ENCODE peak calls at places on chromosomes 11 and 22, in eight cellular contexts. O is body of pancreas, K is mucosa of descending colon, J is MM.1S, R is pancreas, H is transverse colon, A is progenitor cell of endocrine pancreas, S is glutamatergic neuron. N is an unnamed sample.

GRCh38 chr11:103051986-103052385 is 40.0 kb downstream of the DCUN1D5 start:
- DNase-seq in H (no peak), R (no peak), K (no peak), J (no peak), S (no peak), O (no peak), A (no peak), N (no peak)

GRCh38 chr11:126925321-126926093 is 75.1 kb downstream of the KIRREL3 start:
- DNase-seq in O (no peak), S (no peak), J (no peak), R (no peak), A (no peak), H (no peak), K (no peak), N (no peak)

GRCh38 chr11:105862736-105863367 is 159.2 kb downstream of the MSANTD4 start:
- DNase-seq in A (no peak), R (no peak), H (no peak), K (no peak), O (no peak), J (peak), S (no peak), N (no peak)

GRCh38 chr11:125164422-125165110 is at the start of gene PKNOX2:
- DNase-seq in S (peak), O (peak), J (peak), R (peak), K (peak), A (peak), H (peak), N (peak)

GRCh38 chr11:86941077-86941870 is 13.9 kb downstream of the FZD4 start:
- DNase-seq in O (no peak), S (no peak), H (no peak), J (no peak), K (no peak), R (no peak), A (no peak), N (no peak)

GRCh38 chr11:2791521-2792375 is 92.0 kb upstream of the KCNQ1OT1 start:
- DNase-seq in O (peak), H (peak), K (peak), J (no peak), A (no peak), R (peak), S (peak), N (no peak)

GRCh38 chr11:113550179-113550578 is 75.0 kb upstream of the DRD2 start:
- DNase-seq in O (no peak), K (no peak), S (no peak), A (no peak), J (no peak), H (no peak), R (no peak), N (no peak)

GRCh38 chr22:43151251-43152000 is at the start of gene TSPO:
- DNase-seq in H (peak), A (no peak), J (peak), K (peak), S (peak), O (peak), R (peak), N (peak)

GRCh38 chr11:102914238-102915043 is 39.7 kb upstream of the MMP12 start:
- DNase-seq in K (no peak), R (no peak), S (no peak), H (peak), O (peak), A (no peak), J (peak), N (peak)

GRCh38 chr11:32562839-32563599 is 20.6 kb upstream of the EIF3M start:
- DNase-seq in R (no peak), J (no peak), O (no peak), A (no peak), S (no peak), K (no peak), H (no peak), N (no peak)

GRCh38 chr11:93116641-93117577 is 80.9 kb downstream of the SLC36A4 start:
- DNase-seq in R (no peak), J (no peak), A (no peak), K (peak), O (no peak), S (no peak), H (peak), N (peak)

GRCh38 chr11:129326921-129327320 is 48.7 kb upstream of the BARX2 start:
- DNase-seq in R (no peak), O (no peak), H (no peak), S (no peak), A (no peak), J (no peak), K (no peak), N (no peak)

GRCh38 chr11:126348806-126349582 is 6.5 kb upstream of the ST3GAL4 start:
- DNase-seq in A (no peak), O (no peak), R (no peak), J (no peak), K (no peak), S (no peak), H (no peak), N (no peak)

GRCh38 chr11:71094296-71095077 is 157.9 kb downstream of the SHANK2 start:
- DNase-seq in R (no peak), J (no peak), S (no peak), O (no peak), H (no peak), A (no peak), K (no peak), N (no peak)

GRCh38 chr11:6403539-6403938 is 13.3 kb downstream of the SMPD1 start:
- DNase-seq in S (no peak), J (no peak), A (no peak), R (no peak), O (no peak), H (no peak), K (no peak), N (no peak)

GRCh38 chr22:45584121-45584570 is 81.5 kb downstream of the FBLN1 start:
- DNase-seq in R (no peak), H (no peak), S (no peak), A (no peak), K (no peak), O (no peak), J (no peak), N (no peak)

GRCh38 chr22:48895341-48895740 is 932.3 kb downstream of the BRD1 start:
- DNase-seq in H (no peak), R (no peak), K (no peak), J (no peak), O (no peak), S (no peak), A (no peak), N (peak)

GRCh38 chr11:134418119-134418840 is 6.2 kb upstream of the B3GAT1 start:
- DNase-seq in J (no peak), O (no peak), S (no peak), A (peak), H (no peak), R (no peak), K (no peak), N (no peak)

GRCh38 chr11:108887436-108888238 is 222.8 kb downstream of the DDX10 start:
- DNase-seq in J (no peak), S (no peak), H (no peak), K (no peak), R (no peak), A (no peak), O (no peak), N (no peak)

GRCh38 chr22:25630446-25630845 is 66.0 kb downstream of the GRK3 start:
- DNase-seq in O (no peak), A (no peak), R (no peak), H (no peak), K (no peak), J (no peak), S (no peak), N (no peak)

GRCh38 chr22:21800552-21801303 is 65.1 kb upstream of the YPEL1 start:
- DNase-seq in O (no peak), S (no peak), J (no peak), H (no peak), K (no peak), A (no peak), R (no peak), N (no peak)

GRCh38 chr11:130769782-130770565 is 146.3 kb downstream of the SNX19 start:
- DNase-seq in K (no peak), A (no peak), H (no peak), J (no peak), R (no peak), O (no peak), S (no peak), N (no peak)

GRCh38 chr11:77580712-77581337 is 8.9 kb upstream of the AQP11 start:
- DNase-seq in R (no peak), S (no peak), H (no peak), J (no peak), K (no peak), O (no peak), A (no peak), N (no peak)

GRCh38 chr11:63805844-63806415 is 7.3 kb upstream of the SPINDOC start:
- DNase-seq in S (no peak), J (no peak), A (no peak), R (peak), O (no peak), H (no peak), K (no peak), N (no peak)

GRCh38 chr11:73750238-73750637 is 10.6 kb downstream of the RAB6A start:
- DNase-seq in A (no peak), R (no peak), O (no peak), H (no peak), J (no peak), S (no peak), K (no peak), N (peak)

GRCh38 chr22:46300491-46300890 is 3.8 kb downstream of the GTSE1 start:
- DNase-seq in A (no peak), H (no peak), S (no peak), K (no peak), O (no peak), R (no peak), J (no peak), N (no peak)

GRCh38 chr22:29152045-29152380 is 53.7 kb upstream of the EMID1 start:
- DNase-seq in R (no peak), S (no peak), H (no peak), A (no peak), O (no peak), J (no peak), K (peak), N (no peak)

GRCh38 chr11:78567209-78567608 is 7.5 kb downstream of the NARS2 start:
- DNase-seq in O (no peak), H (no peak), K (no peak), J (no peak), S (no peak), R (no peak), A (no peak), N (no peak)

GRCh38 chr11:113090716-113091577 is 129.7 kb downstream of the NCAM1 start:
- DNase-seq in O (no peak), H (no peak), S (no peak), J (no peak), R (no peak), A (no peak), K (no peak), N (no peak)

GRCh38 chr22:24951942-24952836 is at the start of gene KIAA1671:
- DNase-seq in O (peak), K (peak), H (peak), S (peak), J (peak), A (peak), R (peak), N (peak)

GRCh38 chr11:17473071-17473744 is 3.4 kb downstream of the ABCC8 start:
- DNase-seq in K (no peak), O (no peak), R (no peak), A (no peak), S (peak), H (no peak), J (no peak), N (no peak)

GRCh38 chr11:10026514-10026913 is 267.5 kb downstream of the SBF2 start:
- DNase-seq in H (no peak), S (no peak), R (no peak), J (no peak), A (no peak), O (no peak), K (no peak), N (no peak)
- TF ChIP-seq CTCF in H (no peak), S (no peak), R (no peak), J (no peak), A (no peak), O (no peak), K (no peak), N (no peak)

DNA sequence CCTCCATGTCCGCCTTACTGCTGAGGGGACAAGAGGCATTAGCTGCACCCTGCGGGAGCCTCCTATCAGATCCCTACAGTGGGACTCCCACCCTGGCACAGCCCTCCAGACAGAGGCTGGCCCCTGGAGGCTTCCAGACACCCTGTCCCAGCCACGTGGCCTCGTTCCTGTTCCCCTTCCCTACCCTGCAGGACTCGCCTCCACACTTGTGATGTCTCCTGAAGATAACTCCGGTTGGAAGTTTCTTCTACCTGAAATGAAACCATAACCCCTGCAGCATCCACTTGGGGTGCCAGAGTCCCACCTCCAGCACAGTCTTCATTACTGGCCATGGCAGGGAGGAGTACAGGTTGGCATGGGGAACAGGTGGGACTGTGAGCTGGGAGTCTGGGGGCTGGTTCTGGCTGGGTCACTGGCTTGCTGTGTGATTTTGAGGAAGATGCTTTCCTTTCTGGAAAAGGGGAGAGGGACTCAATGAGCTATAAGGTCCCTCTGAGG is 4.9 kb upstream of the SH3BP1 start:
- DNase-seq in K (no peak), A (no peak), O (no peak), H (no peak), R (no peak), S (no peak), J (no peak), N (no peak)
- TF ChIP-seq CTCF in K (no peak), A (no peak), O (no peak), H (no peak), R (no peak), S (peak), J (peak), N (no peak)

GRCh38 chr11:72710278-72710677 is 36.1 kb upstream of the PDE2A start:
- DNase-seq in A (no peak), J (no peak), H (no peak), K (no peak), S (no peak), R (peak), O (no peak), N (no peak)
- TF ChIP-seq CTCF in A (no peak), J (no peak), H (no peak), K (no peak), S (no peak), R (no peak), O (no peak), N (no peak)

GRCh38 chr11:36131719-36132349 is 157.4 kb downstream of the COMMD9 start:
- DNase-seq in S (peak), K (no peak), O (peak), A (peak), R (no peak), J (peak), H (peak), N (peak)
- TF ChIP-seq CTCF in S (no peak), K (no peak), O (peak), A (peak), R (peak), J (peak), H (peak), N (no peak)

DNA sequence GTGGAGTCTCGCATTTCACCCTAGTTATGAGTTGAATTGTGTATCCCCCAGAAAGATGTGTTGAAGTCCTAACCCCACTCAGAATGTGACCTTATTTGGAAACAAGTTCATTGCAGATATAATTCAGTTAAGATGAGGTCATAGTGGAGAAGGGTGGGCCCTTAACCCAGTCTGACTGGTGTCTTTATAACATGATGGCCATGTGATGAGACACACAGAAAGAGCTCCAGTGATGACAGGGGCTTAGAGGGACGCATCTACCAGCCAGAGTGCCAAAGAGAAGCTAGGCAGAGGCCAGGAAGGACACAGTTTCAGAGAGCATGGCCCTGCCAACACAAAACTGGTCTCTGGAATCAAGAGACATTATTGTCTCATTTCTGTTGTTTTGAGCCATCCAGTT is 50.3 kb downstream of the LARGE1 start:
- DNase-seq in O (no peak), J (no peak), A (no peak), S (no peak), H (no peak), K (no peak), R (no peak), N (no peak)
- TF ChIP-seq CTCF in O (no peak), J (no peak), A (no peak), S (no peak), H (no peak), K (no peak), R (no peak), N (no peak)

GRCh38 chr11:13415201-13415600 is 47.8 kb downstream of the BTBD10 start:
- DNase-seq in K (no peak), R (no peak), S (no peak), O (no peak), A (no peak), J (no peak), H (no peak), N (no peak)
- TF ChIP-seq CTCF in K (no peak), R (no peak), S (no peak), O (no peak), A (no peak), J (no peak), H (no peak), N (no peak)

GRCh38 chr11:68954970-68955958 is 25.5 kb downstream of the MRGPRD start:
- DNase-seq in J (no peak), S (no peak), K (peak), O (no peak), R (peak), H (peak), A (no peak), N (peak)
- TF ChIP-seq CTCF in J (no peak), S (no peak), K (no peak), O (no peak), R (no peak), H (no peak), A (no peak), N (no peak)

GRCh38 chr11:1152316-1153104 is 5.2 kb upstream of the MUC5AC start:
- DNase-seq in A (peak), H (no peak), K (peak), O (no peak), R (peak), J (no peak), S (peak), N (no peak)
- TF ChIP-seq CTCF in A (peak), H (no peak), K (no peak), O (no peak), R (no peak), J (no peak), S (no peak), N (no peak)

GRCh38 chr11:61827573-61828378 is at the start of gene FADS2:
- DNase-seq in A (peak), S (peak), J (no peak), O (peak), H (peak), R (peak), K (peak), N (peak)
- TF ChIP-seq CTCF in A (peak), S (no peak), J (no peak), O (no peak), H (no peak), R (no peak), K (no peak), N (no peak)

GRCh38 chr22:18000441-18001039 is 23.8 kb downstream of the MICAL3 start:
- DNase-seq in K (peak), O (peak), A (peak), H (peak), S (peak), J (no peak), R (peak), N (peak)
- TF ChIP-seq CTCF in K (no peak), O (no peak), A (no peak), H (no peak), S (no peak), J (no peak), R (no peak), N (no peak)